ENCODE peak calls at places on chromosomes 13 and 19, in six cellular contexts. One of them, this sample, is unnamed.

GRCh38 chr19:54023191-54023590 is 31.8 kb downstream of the CACNG6 start:
- DNase-seq in astrocyte of the spinal cord: no peak
- DNase-seq in body of pancreas: no peak
- DNase-seq in choroid plexus epithelial cell: no peak
- DNase-seq in Peyer's patch: no peak
- DNase-seq in nephron progenitor cell: no peak
- DNase-seq in this sample: no peak

GRCh38 chr13:105638446-105638845 is 897.0 kb downstream of the EFNB2 start:
- DNase-seq in choroid plexus epithelial cell: peak; percentile 24
- DNase-seq in body of pancreas: no peak
- DNase-seq in Peyer's patch: no peak
- DNase-seq in astrocyte of the spinal cord: no peak
- DNase-seq in nephron progenitor cell: no peak
- DNase-seq in this sample: no peak

GRCh38 chr13:51130348-51130747 is 19.3 kb upstream of the C13orf42 start:
- DNase-seq in nephron progenitor cell: no peak
- DNase-seq in body of pancreas: no peak
- DNase-seq in astrocyte of the spinal cord: no peak
- DNase-seq in Peyer's patch: no peak
- DNase-seq in choroid plexus epithelial cell: no peak
- DNase-seq in this sample: no peak

GRCh38 chr13:79678100-79678499 is 197.1 kb downstream of the NDFIP2 start:
- DNase-seq in Peyer's patch: no peak
- DNase-seq in astrocyte of the spinal cord: peak; percentile 33
- DNase-seq in nephron progenitor cell: no peak
- DNase-seq in choroid plexus epithelial cell: peak; percentile 30
- DNase-seq in body of pancreas: no peak
- DNase-seq in this sample: no peak

GRCh38 chr19:18685597-18686164 is 2.2 kb downstream of the CRTC1 start:
- DNase-seq in body of pancreas: no peak
- DNase-seq in nephron progenitor cell: no peak
- DNase-seq in Peyer's patch: no peak
- DNase-seq in astrocyte of the spinal cord: no peak
- DNase-seq in choroid plexus epithelial cell: no peak
- DNase-seq in this sample: no peak

GRCh38 chr13:41985788-41986508 is 25.0 kb upstream of the VWA8 start:
- DNase-seq in Peyer's patch: no peak
- DNase-seq in choroid plexus epithelial cell: peak; percentile 31
- DNase-seq in body of pancreas: no peak
- DNase-seq in nephron progenitor cell: no peak
- DNase-seq in astrocyte of the spinal cord: peak; percentile 33
- DNase-seq in this sample: no peak

GRCh38 chr13:35838356-35838755 is 292.8 kb downstream of the DCLK1 start:
- DNase-seq in body of pancreas: no peak
- DNase-seq in choroid plexus epithelial cell: peak; percentile 89
- DNase-seq in astrocyte of the spinal cord: peak; percentile 87
- DNase-seq in nephron progenitor cell: no peak
- DNase-seq in Peyer's patch: no peak
- DNase-seq in this sample: no peak

GRCh38 chr13:26589754-26590153 is 32.3 kb downstream of the WASF3 start:
- DNase-seq in choroid plexus epithelial cell: peak; percentile 89
- DNase-seq in nephron progenitor cell: no peak
- DNase-seq in Peyer's patch: no peak
- DNase-seq in astrocyte of the spinal cord: peak; percentile 57
- DNase-seq in body of pancreas: no peak
- DNase-seq in this sample: no peak

GRCh38 chr13:33526718-33527117 is 241.2 kb upstream of the STARD13 start:
- DNase-seq in Peyer's patch: no peak
- DNase-seq in nephron progenitor cell: no peak
- DNase-seq in body of pancreas: no peak
- DNase-seq in astrocyte of the spinal cord: no peak
- DNase-seq in choroid plexus epithelial cell: no peak
- DNase-seq in this sample: no peak

GRCh38 chr19:14677464-14677863 is 2.8 kb upstream of the ADGRE3 start:
- DNase-seq in body of pancreas: no peak
- DNase-seq in nephron progenitor cell: no peak
- DNase-seq in choroid plexus epithelial cell: no peak
- DNase-seq in astrocyte of the spinal cord: no peak
- DNase-seq in Peyer's patch: no peak
- DNase-seq in this sample: no peak

GRCh38 chr19:53947624-53948023 is 15.1 kb upstream of the CACNG8 start:
- DNase-seq in nephron progenitor cell: no peak
- DNase-seq in choroid plexus epithelial cell: no peak
- DNase-seq in astrocyte of the spinal cord: no peak
- DNase-seq in body of pancreas: no peak
- DNase-seq in Peyer's patch: no peak
- DNase-seq in this sample: no peak

GRCh38 chr13:53010374-53011105 is 18.1 kb upstream of the OLFM4 start:
- DNase-seq in body of pancreas: peak; percentile 93
- DNase-seq in choroid plexus epithelial cell: no peak
- DNase-seq in Peyer's patch: peak; percentile 62
- DNase-seq in astrocyte of the spinal cord: no peak
- DNase-seq in nephron progenitor cell: no peak
- DNase-seq in this sample: no peak

GRCh38 chr13:108777421-108778420 is 148.3 kb downstream of the MYO16 start:
- DNase-seq in Peyer's patch: no peak
- DNase-seq in astrocyte of the spinal cord: peak; percentile 97
- DNase-seq in nephron progenitor cell: peak; percentile 6
- DNase-seq in choroid plexus epithelial cell: peak; percentile 86
- DNase-seq in body of pancreas: no peak
- DNase-seq in this sample: no peak

GRCh38 chr13:32676242-32676641 is 90.0 kb downstream of the PDS5B start:
- DNase-seq in astrocyte of the spinal cord: peak; percentile 10
- DNase-seq in Peyer's patch: no peak
- DNase-seq in choroid plexus epithelial cell: peak; percentile 25
- DNase-seq in nephron progenitor cell: no peak
- DNase-seq in body of pancreas: no peak
- DNase-seq in this sample: no peak

GRCh38 chr13:76991432-76991795 is 467 bp upstream of the CLN5 start:
- DNase-seq in body of pancreas: peak; percentile 44
- DNase-seq in nephron progenitor cell: no peak
- DNase-seq in astrocyte of the spinal cord: no peak
- DNase-seq in Peyer's patch: no peak
- DNase-seq in choroid plexus epithelial cell: no peak
- DNase-seq in this sample: peak; percentile 63

GRCh38 chr13:75704942-75705320 is 68.8 kb downstream of the LMO7 start:
- DNase-seq in choroid plexus epithelial cell: no peak
- DNase-seq in Peyer's patch: peak; percentile 73
- DNase-seq in nephron progenitor cell: no peak
- DNase-seq in body of pancreas: peak; percentile 71
- DNase-seq in astrocyte of the spinal cord: no peak
- DNase-seq in this sample: no peak

GRCh38 chr19:54136086-54136863 is 1.3 kb upstream of the CNOT3 start:
- DNase-seq in choroid plexus epithelial cell: no peak
- DNase-seq in Peyer's patch: no peak
- DNase-seq in body of pancreas: no peak
- DNase-seq in nephron progenitor cell: no peak
- DNase-seq in astrocyte of the spinal cord: no peak
- DNase-seq in this sample: no peak

GRCh38 chr19:8721334-8721733 is at the start of gene OR2Z1:
- DNase-seq in choroid plexus epithelial cell: no peak
- DNase-seq in nephron progenitor cell: no peak
- DNase-seq in Peyer's patch: no peak
- DNase-seq in body of pancreas: no peak
- DNase-seq in astrocyte of the spinal cord: no peak
- DNase-seq in this sample: no peak

GRCh38 chr13:92097337-92097903 is 699.0 kb downstream of the GPC5 start:
- DNase-seq in body of pancreas: no peak
- DNase-seq in Peyer's patch: no peak
- DNase-seq in nephron progenitor cell: no peak
- DNase-seq in choroid plexus epithelial cell: peak; percentile 70
- DNase-seq in astrocyte of the spinal cord: no peak
- DNase-seq in this sample: no peak

GRCh38 chr13:89930861-89931260 is 1416.6 kb upstream of the MIR17HG start:
- DNase-seq in body of pancreas: no peak
- DNase-seq in Peyer's patch: no peak
- DNase-seq in nephron progenitor cell: no peak
- DNase-seq in astrocyte of the spinal cord: no peak
- DNase-seq in choroid plexus epithelial cell: no peak
- DNase-seq in this sample: no peak

GRCh38 chr19:38229585-38230073 is 5.6 kb upstream of the DPF1 start:
- DNase-seq in nephron progenitor cell: peak; percentile 83
- DNase-seq in Peyer's patch: peak; percentile 71
- DNase-seq in astrocyte of the spinal cord: peak; percentile 86
- DNase-seq in choroid plexus epithelial cell: peak; percentile 90
- DNase-seq in body of pancreas: peak; percentile 57
- DNase-seq in this sample: peak; percentile 94

GRCh38 chr19:29418106-29418684 is 107.6 kb upstream of the VSTM2B start:
- DNase-seq in choroid plexus epithelial cell: no peak
- DNase-seq in Peyer's patch: no peak
- DNase-seq in nephron progenitor cell: no peak
- DNase-seq in body of pancreas: no peak
- DNase-seq in astrocyte of the spinal cord: no peak
- DNase-seq in this sample: no peak

GRCh38 chr19:39937094-39937493 is 2.7 kb upstream of the FCGBP start:
- DNase-seq in choroid plexus epithelial cell: no peak
- DNase-seq in body of pancreas: no peak
- DNase-seq in nephron progenitor cell: no peak
- DNase-seq in Peyer's patch: no peak
- DNase-seq in astrocyte of the spinal cord: no peak
- DNase-seq in this sample: peak; percentile 65

GRCh38 chr19:17337675-17338439 is 504 bp downstream of the GTPBP3 start:
- DNase-seq in Peyer's patch: no peak
- DNase-seq in nephron progenitor cell: peak; percentile 53
- DNase-seq in choroid plexus epithelial cell: no peak
- DNase-seq in body of pancreas: no peak
- DNase-seq in astrocyte of the spinal cord: no peak
- DNase-seq in this sample: peak; percentile 65

GRCh38 chr19:46469541-46470185 is 1.7 kb downstream of the PNMA8A start:
- DNase-seq in choroid plexus epithelial cell: no peak
- DNase-seq in Peyer's patch: no peak
- DNase-seq in body of pancreas: no peak
- DNase-seq in astrocyte of the spinal cord: no peak
- DNase-seq in nephron progenitor cell: no peak
- DNase-seq in this sample: no peak

GRCh38 chr19:3575260-3575741 is 2.6 kb downstream of the HMG20B start:
- DNase-seq in body of pancreas: no peak
- DNase-seq in choroid plexus epithelial cell: peak; percentile 68
- DNase-seq in nephron progenitor cell: peak; percentile 45
- DNase-seq in Peyer's patch: no peak
- DNase-seq in astrocyte of the spinal cord: peak; percentile 41
- DNase-seq in this sample: no peak
- TF ChIP-seq CTCF in body of pancreas: no peak
- TF ChIP-seq CTCF in choroid plexus epithelial cell: peak; percentile 59
- TF ChIP-seq CTCF in nephron progenitor cell: no peak
- TF ChIP-seq CTCF in Peyer's patch: no peak
- TF ChIP-seq CTCF in astrocyte of the spinal cord: peak; percentile 49
- TF ChIP-seq CTCF in this sample: peak; percentile 23

DNA sequence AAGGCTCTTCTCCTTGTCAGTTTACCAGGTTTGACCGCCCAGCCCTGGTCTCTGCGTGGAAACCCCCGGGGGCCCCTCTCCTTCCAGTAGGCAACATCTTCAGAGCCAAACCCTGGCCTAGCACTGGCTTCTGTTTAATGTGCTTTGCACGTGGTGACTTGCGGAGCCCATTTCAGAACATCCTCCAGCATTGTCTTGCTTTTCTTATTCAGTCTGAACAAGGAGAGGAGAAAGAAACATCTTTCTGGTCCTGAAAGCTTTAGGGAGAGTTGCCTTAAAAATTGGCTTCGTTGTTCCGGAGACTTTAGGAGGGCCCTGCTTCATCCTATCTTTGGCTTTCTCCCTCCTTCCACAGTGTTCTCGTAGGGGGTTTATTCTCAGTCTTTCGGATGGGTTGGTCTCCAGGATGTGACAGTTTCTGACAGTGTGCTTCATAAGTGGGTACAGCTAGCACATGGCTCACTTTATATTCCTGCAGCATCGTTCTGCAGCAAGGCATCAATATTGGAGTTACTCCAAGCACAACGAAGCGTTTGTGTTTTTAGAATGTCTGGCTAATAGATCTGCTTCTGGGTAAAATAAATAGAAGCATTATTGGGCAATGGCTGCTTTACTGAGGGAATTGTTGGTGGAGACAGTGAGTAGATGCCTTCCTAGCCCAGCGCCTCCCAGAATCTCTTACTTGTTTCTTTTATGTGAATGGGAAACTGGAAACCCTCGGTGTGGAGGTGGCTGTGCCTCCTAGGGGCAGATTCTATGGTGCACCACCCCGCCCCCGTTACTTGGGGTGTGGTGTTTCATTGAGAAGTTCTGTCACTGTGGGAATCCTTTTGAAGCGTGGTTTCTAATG is 1.8 kb downstream of the FARP1 start:
- DNase-seq in nephron progenitor cell: peak; percentile 50
- DNase-seq in Peyer's patch: no peak
- DNase-seq in choroid plexus epithelial cell: peak; percentile 63
- DNase-seq in astrocyte of the spinal cord: peak; percentile 60
- DNase-seq in body of pancreas: peak; percentile 11
- DNase-seq in this sample: no peak
- TF ChIP-seq CTCF in nephron progenitor cell: no peak
- TF ChIP-seq CTCF in Peyer's patch: no peak
- TF ChIP-seq CTCF in choroid plexus epithelial cell: peak; percentile 44
- TF ChIP-seq CTCF in astrocyte of the spinal cord: peak; percentile 29
- TF ChIP-seq CTCF in body of pancreas: no peak
- TF ChIP-seq CTCF in this sample: no peak

GRCh38 chr13:70366720-70367119 is 258.5 kb upstream of the KLHL1 start:
- DNase-seq in astrocyte of the spinal cord: no peak
- DNase-seq in body of pancreas: no peak
- DNase-seq in nephron progenitor cell: no peak
- DNase-seq in choroid plexus epithelial cell: no peak
- DNase-seq in Peyer's patch: no peak
- DNase-seq in this sample: no peak

GRCh38 chr13:70357031-70357430 is 248.8 kb upstream of the KLHL1 start:
- DNase-seq in body of pancreas: no peak
- DNase-seq in choroid plexus epithelial cell: no peak
- DNase-seq in Peyer's patch: no peak
- DNase-seq in astrocyte of the spinal cord: no peak
- DNase-seq in nephron progenitor cell: no peak
- DNase-seq in this sample: no peak

DNA sequence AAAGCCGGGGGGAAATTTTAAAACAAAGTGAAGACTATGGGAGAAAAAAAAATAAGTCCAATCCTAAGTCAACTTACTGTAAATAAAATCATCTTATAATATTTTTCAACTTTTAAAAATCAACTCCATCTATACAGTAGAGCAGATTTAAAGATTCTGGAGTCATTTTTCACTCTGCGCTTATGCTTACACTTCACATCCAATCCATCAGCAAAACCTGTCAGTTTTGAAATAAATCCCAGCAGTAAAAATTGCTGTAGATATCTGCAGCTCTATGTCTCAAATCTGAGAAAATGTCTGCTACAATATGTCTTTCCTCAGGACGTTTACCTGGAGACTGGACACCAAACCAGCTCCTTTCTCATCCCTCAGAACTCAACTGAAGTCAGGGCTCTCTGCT is 254.6 kb upstream of the KLHL1 start:
- DNase-seq in body of pancreas: no peak
- DNase-seq in choroid plexus epithelial cell: no peak
- DNase-seq in Peyer's patch: no peak
- DNase-seq in astrocyte of the spinal cord: no peak
- DNase-seq in nephron progenitor cell: no peak
- DNase-seq in this sample: no peak
- TF ChIP-seq CTCF in body of pancreas: no peak
- TF ChIP-seq CTCF in choroid plexus epithelial cell: no peak
- TF ChIP-seq CTCF in Peyer's patch: no peak
- TF ChIP-seq CTCF in astrocyte of the spinal cord: no peak
- TF ChIP-seq CTCF in nephron progenitor cell: no peak
- TF ChIP-seq CTCF in this sample: no peak

GRCh38 chr13:40578055-40578454 is 88.4 kb downstream of the FOXO1 start:
- DNase-seq in astrocyte of the spinal cord: no peak
- DNase-seq in body of pancreas: no peak
- DNase-seq in Peyer's patch: no peak
- DNase-seq in nephron progenitor cell: no peak
- DNase-seq in choroid plexus epithelial cell: no peak
- DNase-seq in this sample: no peak
- TF ChIP-seq CTCF in astrocyte of the spinal cord: no peak
- TF ChIP-seq CTCF in body of pancreas: no peak
- TF ChIP-seq CTCF in Peyer's patch: no peak
- TF ChIP-seq CTCF in nephron progenitor cell: no peak
- TF ChIP-seq CTCF in choroid plexus epithelial cell: no peak
- TF ChIP-seq CTCF in this sample: no peak

GRCh38 chr19:47765522-47766358 is 12.8 kb upstream of the SELENOW start:
- DNase-seq in body of pancreas: peak; percentile 63
- DNase-seq in astrocyte of the spinal cord: no peak
- DNase-seq in nephron progenitor cell: peak; percentile 81
- DNase-seq in choroid plexus epithelial cell: peak; percentile 70
- DNase-seq in Peyer's patch: peak; percentile 83
- DNase-seq in this sample: no peak
- TF ChIP-seq CTCF in body of pancreas: peak; percentile 47
- TF ChIP-seq CTCF in astrocyte of the spinal cord: peak; percentile 83
- TF ChIP-seq CTCF in nephron progenitor cell: peak; percentile 85
- TF ChIP-seq CTCF in choroid plexus epithelial cell: peak; percentile 93
- TF ChIP-seq CTCF in Peyer's patch: peak; percentile 80
- TF ChIP-seq CTCF in this sample: peak; percentile 86

This sample was measured in GM13977.